ENCODE peak calls at places on chromosomes 3 and 15, in seven cellular contexts. One of them, this sample, is unnamed.
A peak's percentile ranks its signal among the peaks of the same experiment; 100 is the strongest.

GRCh38 chr3:38137615-38138346 is 680 bp upstream of the MYD88 start:
- DNase-seq in K562: peak; percentile 41
- DNase-seq in GM12878: no peak
- DNase-seq in H1: no peak
- DNase-seq in WTC11: peak; percentile 52
- DNase-seq in HepG2: no peak
- DNase-seq in HCT116: no peak
- DNase-seq in this sample: no peak

GRCh38 chr15:59165726-59166125 is 40.9 kb upstream of the LDHAL6B start:
- DNase-seq in HepG2: no peak
- DNase-seq in K562: no peak
- DNase-seq in HCT116: no peak
- DNase-seq in H1: no peak
- DNase-seq in GM12878: peak; percentile 28
- DNase-seq in WTC11: no peak
- DNase-seq in this sample: no peak

GRCh38 chr3:11037241-11037873 is 44.8 kb downstream of the SLC6A1 start:
- DNase-seq in HCT116: no peak
- DNase-seq in GM12878: no peak
- DNase-seq in H1: no peak
- DNase-seq in K562: no peak
- DNase-seq in HepG2: no peak
- DNase-seq in WTC11: no peak
- DNase-seq in this sample: no peak

GRCh38 chr3:45312836-45313493 is 75.4 kb upstream of the LARS2 start:
- DNase-seq in HepG2: no peak
- DNase-seq in HCT116: no peak
- DNase-seq in GM12878: no peak
- DNase-seq in K562: no peak
- DNase-seq in H1: no peak
- DNase-seq in WTC11: no peak
- DNase-seq in this sample: no peak

GRCh38 chr15:95944193-95944592 is 386.3 kb upstream of the NR2F2 start:
- DNase-seq in GM12878: no peak
- DNase-seq in HepG2: peak; percentile 17
- DNase-seq in HCT116: no peak
- DNase-seq in WTC11: no peak
- DNase-seq in H1: no peak
- DNase-seq in K562: no peak
- DNase-seq in this sample: no peak

GRCh38 chr3:176359211-176359610 is 838.1 kb downstream of the TBL1XR1 start:
- DNase-seq in HCT116: no peak
- DNase-seq in HepG2: no peak
- DNase-seq in H1: no peak
- DNase-seq in K562: no peak
- DNase-seq in GM12878: no peak
- DNase-seq in WTC11: no peak
- DNase-seq in this sample: no peak

GRCh38 chr15:79322945-79323344 is 12.0 kb downstream of the TMED3 start:
- DNase-seq in HCT116: no peak
- DNase-seq in GM12878: no peak
- DNase-seq in H1: no peak
- DNase-seq in HepG2: no peak
- DNase-seq in WTC11: no peak
- DNase-seq in K562: no peak
- DNase-seq in this sample: no peak

GRCh38 chr3:105274958-105275357 is 91.8 kb upstream of the ALCAM start:
- DNase-seq in K562: no peak
- DNase-seq in GM12878: no peak
- DNase-seq in HepG2: no peak
- DNase-seq in HCT116: no peak
- DNase-seq in H1: no peak
- DNase-seq in WTC11: no peak
- DNase-seq in this sample: no peak

GRCh38 chr3:124491875-124492274 is 238.4 kb upstream of the UMPS start:
- DNase-seq in K562: no peak
- DNase-seq in GM12878: no peak
- DNase-seq in H1: no peak
- DNase-seq in HCT116: no peak
- DNase-seq in HepG2: no peak
- DNase-seq in WTC11: no peak
- DNase-seq in this sample: no peak

GRCh38 chr3:154304116-154304786 is 20.0 kb downstream of the DHX36 start:
- DNase-seq in K562: no peak
- DNase-seq in H1: no peak
- DNase-seq in HCT116: no peak
- DNase-seq in GM12878: no peak
- DNase-seq in WTC11: no peak
- DNase-seq in HepG2: no peak
- DNase-seq in this sample: no peak

GRCh38 chr15:59138243-59138642 is 33.3 kb downstream of the CCNB2 start:
- DNase-seq in K562: peak; percentile 90
- DNase-seq in HCT116: peak; percentile 46
- DNase-seq in H1: peak; percentile 66
- DNase-seq in HepG2: peak; percentile 54
- DNase-seq in GM12878: no peak
- DNase-seq in WTC11: peak; percentile 83
- DNase-seq in this sample: peak; percentile 62

GRCh38 chr3:22318325-22318724 is 567.3 kb upstream of the ZNF385D start:
- DNase-seq in WTC11: no peak
- DNase-seq in HepG2: no peak
- DNase-seq in H1: no peak
- DNase-seq in K562: no peak
- DNase-seq in HCT116: no peak
- DNase-seq in GM12878: no peak
- DNase-seq in this sample: no peak

GRCh38 chr3:19216669-19217337 is 68.5 kb downstream of the KCNH8 start:
- DNase-seq in GM12878: no peak
- DNase-seq in HCT116: no peak
- DNase-seq in K562: no peak
- DNase-seq in WTC11: no peak
- DNase-seq in HepG2: no peak
- DNase-seq in H1: no peak
- DNase-seq in this sample: no peak

GRCh38 chr15:93830221-93830765 is 401.1 kb upstream of the MCTP2 start:
- DNase-seq in HepG2: no peak
- DNase-seq in K562: no peak
- DNase-seq in GM12878: no peak
- DNase-seq in WTC11: no peak
- DNase-seq in H1: no peak
- DNase-seq in HCT116: no peak
- DNase-seq in this sample: no peak

GRCh38 chr3:136885357-136886213 is 23.6 kb downstream of the NCK1 start:
- DNase-seq in HepG2: no peak
- DNase-seq in K562: no peak
- DNase-seq in H1: no peak
- DNase-seq in HCT116: no peak
- DNase-seq in GM12878: no peak
- DNase-seq in WTC11: no peak
- DNase-seq in this sample: no peak
- TF ChIP-seq SP1 in HepG2: no peak
- TF ChIP-seq SP1 in K562: no peak
- TF ChIP-seq SP1 in H1: no peak
- TF ChIP-seq SP1 in HCT116: no peak
- TF ChIP-seq SP1 in GM12878: no peak
- TF ChIP-seq SP1 in WTC11: no peak
- TF ChIP-seq SP1 in this sample: no peak

DNA sequence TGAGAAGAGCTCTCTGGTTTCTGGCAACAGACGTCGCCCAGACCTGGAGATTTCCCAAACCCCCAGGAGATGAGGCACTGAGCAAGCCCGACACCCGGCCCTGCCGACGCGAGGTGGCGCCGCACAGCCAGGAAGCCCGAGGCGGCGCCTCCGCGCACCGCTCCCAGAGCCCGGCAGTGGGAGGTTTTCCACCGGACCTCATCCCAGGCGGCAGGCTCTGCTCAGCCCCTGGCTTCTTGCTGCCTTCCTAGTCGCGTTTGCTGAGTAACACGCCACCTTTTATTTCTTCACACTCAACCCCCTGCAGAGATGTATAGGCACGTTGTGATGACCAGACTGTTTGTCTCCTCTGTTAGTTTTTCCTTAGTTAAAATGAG is 56.3 kb upstream of the ARRDC4 start:
- DNase-seq in WTC11: peak; percentile 86
- DNase-seq in K562: peak; percentile 71
- DNase-seq in HCT116: peak; percentile 41
- DNase-seq in HepG2: peak; percentile 34
- DNase-seq in H1: peak; percentile 70
- DNase-seq in GM12878: no peak
- DNase-seq in this sample: peak; percentile 90
- TF ChIP-seq SP1 in WTC11: no peak
- TF ChIP-seq SP1 in K562: no peak
- TF ChIP-seq SP1 in HCT116: no peak
- TF ChIP-seq SP1 in HepG2: no peak
- TF ChIP-seq SP1 in H1: peak; percentile 20
- TF ChIP-seq SP1 in GM12878: no peak
- TF ChIP-seq SP1 in this sample: no peak

GRCh38 chr3:90011136-90011535 is 903.7 kb downstream of the EPHA3 start:
- DNase-seq in WTC11: no peak
- DNase-seq in HCT116: no peak
- DNase-seq in K562: no peak
- DNase-seq in GM12878: no peak
- DNase-seq in H1: no peak
- DNase-seq in HepG2: no peak
- DNase-seq in this sample: no peak

GRCh38 chr3:90010341-90010740 is 902.9 kb downstream of the EPHA3 start:
- DNase-seq in WTC11: no peak
- DNase-seq in HepG2: no peak
- DNase-seq in GM12878: no peak
- DNase-seq in H1: no peak
- DNase-seq in K562: no peak
- DNase-seq in HCT116: no peak
- DNase-seq in this sample: no peak

GRCh38 chr3:90005448-90005847 is 898.0 kb downstream of the EPHA3 start:
- DNase-seq in WTC11: no peak
- DNase-seq in GM12878: no peak
- DNase-seq in HCT116: no peak
- DNase-seq in HepG2: no peak
- DNase-seq in K562: no peak
- DNase-seq in H1: no peak
- DNase-seq in this sample: no peak

GRCh38 chr3:90011596-90011995 is 904.2 kb downstream of the EPHA3 start:
- DNase-seq in K562: no peak
- DNase-seq in HepG2: no peak
- DNase-seq in GM12878: no peak
- DNase-seq in WTC11: no peak
- DNase-seq in H1: no peak
- DNase-seq in HCT116: no peak
- DNase-seq in this sample: no peak

DNA sequence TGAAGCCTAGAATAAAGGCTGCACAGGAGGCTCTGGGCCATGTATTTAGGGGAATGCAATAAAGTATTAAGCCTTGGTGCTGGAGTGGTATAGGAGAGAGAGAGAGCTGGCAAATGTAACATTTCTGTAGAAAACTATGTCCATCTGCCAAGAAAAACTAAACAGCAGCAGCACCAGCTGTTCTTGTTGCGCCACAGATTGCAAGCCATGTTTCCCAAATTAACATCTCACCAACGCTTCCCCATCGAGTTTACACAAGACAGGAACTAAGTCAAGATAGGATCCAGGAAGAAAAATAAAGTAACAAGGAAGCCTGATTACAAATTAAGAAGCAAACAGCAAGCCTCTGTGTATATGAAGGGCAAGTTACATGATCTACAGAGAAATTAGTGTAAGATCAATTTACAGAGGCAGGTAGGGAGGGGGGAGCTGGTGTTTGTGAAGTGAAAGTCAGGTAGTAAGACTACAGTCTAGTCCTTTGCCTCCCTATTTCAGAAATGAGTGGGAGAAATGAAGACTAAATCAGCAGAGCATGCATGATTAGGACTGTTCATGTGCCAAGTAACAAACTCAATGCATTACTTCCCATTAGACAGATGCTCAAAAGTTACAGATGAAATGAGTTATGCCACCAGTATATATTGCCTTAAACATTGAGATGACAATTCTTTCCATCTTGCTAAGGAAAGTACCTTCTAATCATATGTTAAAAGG is 900.5 kb downstream of the EPHA3 start:
- DNase-seq in H1: no peak
- DNase-seq in HepG2: no peak
- DNase-seq in HCT116: no peak
- DNase-seq in GM12878: no peak
- DNase-seq in K562: no peak
- DNase-seq in WTC11: no peak
- DNase-seq in this sample: no peak
- TF ChIP-seq SP1 in H1: no peak
- TF ChIP-seq SP1 in HepG2: no peak
- TF ChIP-seq SP1 in HCT116: no peak
- TF ChIP-seq SP1 in GM12878: no peak
- TF ChIP-seq SP1 in K562: no peak
- TF ChIP-seq SP1 in WTC11: no peak
- TF ChIP-seq SP1 in this sample: no peak

GRCh38 chr3:62604301-62604700 is 231.0 kb upstream of the FEZF2 start:
- DNase-seq in H1: no peak
- DNase-seq in HepG2: no peak
- DNase-seq in GM12878: no peak
- DNase-seq in WTC11: no peak
- DNase-seq in K562: no peak
- DNase-seq in HCT116: no peak
- DNase-seq in this sample: no peak
- TF ChIP-seq SP1 in H1: no peak
- TF ChIP-seq SP1 in HepG2: no peak
- TF ChIP-seq SP1 in GM12878: no peak
- TF ChIP-seq SP1 in WTC11: no peak
- TF ChIP-seq SP1 in K562: no peak
- TF ChIP-seq SP1 in HCT116: no peak
- TF ChIP-seq SP1 in this sample: no peak

GRCh38 chr15:72375501-72375845 is 341 bp downstream of the HEXA start:
- DNase-seq in WTC11: no peak
- DNase-seq in HCT116: no peak
- DNase-seq in K562: peak; percentile 27
- DNase-seq in HepG2: no peak
- DNase-seq in GM12878: no peak
- DNase-seq in H1: no peak
- DNase-seq in this sample: no peak
- TF ChIP-seq SP1 in WTC11: no peak
- TF ChIP-seq SP1 in HCT116: no peak
- TF ChIP-seq SP1 in K562: no peak
- TF ChIP-seq SP1 in HepG2: no peak
- TF ChIP-seq SP1 in GM12878: no peak
- TF ChIP-seq SP1 in H1: no peak
- TF ChIP-seq SP1 in this sample: no peak

GRCh38 chr15:80404057-80404718 is at the start of gene ARNT2:
- DNase-seq in HepG2: no peak
- DNase-seq in WTC11: peak; percentile 61
- DNase-seq in GM12878: no peak
- DNase-seq in K562: no peak
- DNase-seq in HCT116: no peak
- DNase-seq in H1: no peak
- DNase-seq in this sample: peak; percentile 64
- TF ChIP-seq SP1 in HepG2: no peak
- TF ChIP-seq SP1 in WTC11: peak; percentile 28
- TF ChIP-seq SP1 in GM12878: no peak
- TF ChIP-seq SP1 in K562: no peak
- TF ChIP-seq SP1 in HCT116: no peak
- TF ChIP-seq SP1 in H1: no peak
- TF ChIP-seq SP1 in this sample: no peak

GRCh38 chr15:42616107-42616506 is 40.7 kb downstream of the STARD9 start:
- DNase-seq in H1: no peak
- DNase-seq in HepG2: no peak
- DNase-seq in WTC11: no peak
- DNase-seq in HCT116: no peak
- DNase-seq in GM12878: no peak
- DNase-seq in K562: no peak
- DNase-seq in this sample: no peak
- TF ChIP-seq SP1 in H1: no peak
- TF ChIP-seq SP1 in HepG2: no peak
- TF ChIP-seq SP1 in WTC11: no peak
- TF ChIP-seq SP1 in HCT116: no peak
- TF ChIP-seq SP1 in GM12878: no peak
- TF ChIP-seq SP1 in K562: no peak
- TF ChIP-seq SP1 in this sample: no peak